ENCODE peak calls at places on chromosomes 5 and 9, in four cellular contexts. One of them, this sample, is unnamed.

GRCh38 chr5:112921031-112921832 is 795 bp downstream of the REEP5 start:
- DNase-seq in transverse colon: peak; percentile 75
- DNase-seq in stomach: peak; percentile 73
- DNase-seq in suprapubic skin: peak; percentile 84
- DNase-seq in this sample: peak; percentile 94

GRCh38 chr9:98485706-98486105 is 223.0 kb downstream of the GABBR2 start:
- DNase-seq in transverse colon: no peak
- DNase-seq in suprapubic skin: no peak
- DNase-seq in stomach: no peak
- DNase-seq in this sample: no peak

GRCh38 chr9:98860871-98861293 is 53.4 kb downstream of the GALNT12 start:
- DNase-seq in stomach: peak; percentile 31
- DNase-seq in transverse colon: peak; percentile 44
- DNase-seq in suprapubic skin: no peak
- DNase-seq in this sample: no peak

GRCh38 chr5:148978370-148979103 is 84.3 kb downstream of the SH3TC2 start:
- DNase-seq in suprapubic skin: no peak
- DNase-seq in stomach: no peak
- DNase-seq in transverse colon: no peak
- DNase-seq in this sample: no peak

GRCh38 chr5:4019841-4020240 is 424.2 kb downstream of the IRX1 start:
- DNase-seq in stomach: no peak
- DNase-seq in transverse colon: no peak
- DNase-seq in suprapubic skin: no peak
- DNase-seq in this sample: no peak

GRCh38 chr5:122300374-122300773 is 11.7 kb upstream of the SNCAIP start:
- DNase-seq in suprapubic skin: no peak
- DNase-seq in stomach: no peak
- DNase-seq in transverse colon: no peak
- DNase-seq in this sample: no peak

GRCh38 chr9:122033775-122034373 is 59.2 kb downstream of the TTLL11 start:
- DNase-seq in suprapubic skin: no peak
- DNase-seq in stomach: no peak
- DNase-seq in transverse colon: no peak
- DNase-seq in this sample: no peak

GRCh38 chr5:83983852-83984251 is 263.2 kb upstream of the HAPLN1 start:
- DNase-seq in transverse colon: no peak
- DNase-seq in suprapubic skin: no peak
- DNase-seq in stomach: no peak
- DNase-seq in this sample: no peak

GRCh38 chr5:32574540-32575175 is 10.7 kb upstream of the SUB1 start:
- DNase-seq in stomach: no peak
- DNase-seq in suprapubic skin: no peak
- DNase-seq in transverse colon: no peak
- DNase-seq in this sample: no peak

GRCh38 chr9:136545065-136545965 is 533 bp downstream of the NOTCH1 start:
- DNase-seq in transverse colon: no peak
- DNase-seq in suprapubic skin: no peak
- DNase-seq in stomach: no peak
- DNase-seq in this sample: peak; percentile 93

GRCh38 chr5:64930672-64931318 is 162.1 kb downstream of the CWC27 start:
- DNase-seq in transverse colon: no peak
- DNase-seq in stomach: no peak
- DNase-seq in suprapubic skin: no peak
- DNase-seq in this sample: no peak

GRCh38 chr5:150066901-150067396 is 19.4 kb downstream of the CSF1R start:
- DNase-seq in stomach: no peak
- DNase-seq in suprapubic skin: no peak
- DNase-seq in transverse colon: no peak
- DNase-seq in this sample: no peak

GRCh38 chr9:72443855-72444254 is 77.6 kb upstream of the TMC1 start:
- DNase-seq in transverse colon: no peak
- DNase-seq in suprapubic skin: no peak
- DNase-seq in stomach: no peak
- DNase-seq in this sample: no peak

GRCh38 chr9:2992427-2992826 is 148.5 kb upstream of the PUM3 start:
- DNase-seq in stomach: peak; percentile 37
- DNase-seq in suprapubic skin: no peak
- DNase-seq in transverse colon: no peak
- DNase-seq in this sample: no peak

GRCh38 chr5:163106098-163106497 is 331.3 kb upstream of the CCNG1 start:
- DNase-seq in transverse colon: no peak
- DNase-seq in suprapubic skin: no peak
- DNase-seq in stomach: no peak
- DNase-seq in this sample: no peak

GRCh38 chr5:180575571-180575970 is 15.7 kb downstream of the SCGB3A1 start:
- DNase-seq in stomach: no peak
- DNase-seq in suprapubic skin: no peak
- DNase-seq in transverse colon: no peak
- DNase-seq in this sample: no peak

GRCh38 chr5:162683280-162683679 is 615.7 kb downstream of the GABRG2 start:
- DNase-seq in transverse colon: no peak
- DNase-seq in stomach: no peak
- DNase-seq in suprapubic skin: no peak
- DNase-seq in this sample: no peak

GRCh38 chr9:10007356-10007755 is 605.4 kb downstream of the PTPRD start:
- DNase-seq in stomach: no peak
- DNase-seq in transverse colon: no peak
- DNase-seq in suprapubic skin: no peak
- DNase-seq in this sample: no peak

GRCh38 chr5:96957125-96958041 is 21.5 kb downstream of the LNPEP start:
- DNase-seq in transverse colon: no peak
- DNase-seq in suprapubic skin: no peak
- DNase-seq in stomach: no peak
- DNase-seq in this sample: no peak

GRCh38 chr5:82107277-82107676 is 135.5 kb downstream of the ATG10 start:
- DNase-seq in suprapubic skin: no peak
- DNase-seq in stomach: no peak
- DNase-seq in transverse colon: no peak
- DNase-seq in this sample: no peak

GRCh38 chr9:116975119-116975518 is 288.0 kb downstream of the TRIM32 start:
- DNase-seq in suprapubic skin: no peak
- DNase-seq in stomach: no peak
- DNase-seq in transverse colon: no peak
- DNase-seq in this sample: no peak

GRCh38 chr9:135565141-135565628 is 3.6 kb downstream of the PAEP start:
- DNase-seq in transverse colon: no peak
- DNase-seq in suprapubic skin: no peak
- DNase-seq in stomach: peak; percentile 16
- DNase-seq in this sample: peak; percentile 61

GRCh38 chr5:52789378-52789777 is 1.7 kb downstream of the ITGA1 start:
- DNase-seq in suprapubic skin: no peak
- DNase-seq in transverse colon: no peak
- DNase-seq in stomach: no peak
- DNase-seq in this sample: no peak

GRCh38 chr5:35159370-35159742 is 70.9 kb downstream of the PRLR start:
- DNase-seq in transverse colon: no peak
- DNase-seq in suprapubic skin: no peak
- DNase-seq in stomach: peak; percentile 27
- DNase-seq in this sample: no peak

GRCh38 chr9:69145148-69145547 is 28.9 kb upstream of the TJP2 start:
- DNase-seq in suprapubic skin: no peak
- DNase-seq in stomach: no peak
- DNase-seq in transverse colon: no peak
- DNase-seq in this sample: no peak

GRCh38 chr9:12695474-12695873 is 2.3 kb downstream of the TYRP1 start:
- DNase-seq in stomach: no peak
- DNase-seq in transverse colon: no peak
- DNase-seq in suprapubic skin: no peak
- DNase-seq in this sample: no peak

GRCh38 chr9:98995971-98996504 is 52.3 kb downstream of the COL15A1 start:
- DNase-seq in suprapubic skin: no peak
- DNase-seq in stomach: no peak
- DNase-seq in transverse colon: no peak
- DNase-seq in this sample: no peak

GRCh38 chr5:169290895-169291294 is 10.0 kb downstream of the SLIT3 start:
- DNase-seq in suprapubic skin: no peak
- DNase-seq in transverse colon: no peak
- DNase-seq in stomach: no peak
- DNase-seq in this sample: no peak

GRCh38 chr9:106799146-106799545 is 63.8 kb upstream of the ZNF462 start:
- DNase-seq in suprapubic skin: no peak
- DNase-seq in transverse colon: no peak
- DNase-seq in stomach: no peak
- DNase-seq in this sample: no peak

GRCh38 chr9:35729700-35730485 is 2.1 kb downstream of the TLN1 start:
- DNase-seq in stomach: peak; percentile 42
- DNase-seq in suprapubic skin: no peak
- DNase-seq in transverse colon: peak; percentile 53
- DNase-seq in this sample: peak; percentile 92

GRCh38 chr5:177185993-177186392 is 52.4 kb downstream of the NSD1 start:
- DNase-seq in suprapubic skin: no peak
- DNase-seq in transverse colon: no peak
- DNase-seq in stomach: no peak
- DNase-seq in this sample: no peak
- TF ChIP-seq POLR2AphosphoS5 in suprapubic skin: no peak
- TF ChIP-seq POLR2AphosphoS5 in transverse colon: no peak
- TF ChIP-seq POLR2AphosphoS5 in stomach: no peak
- TF ChIP-seq POLR2AphosphoS5 in this sample: no peak

GRCh38 chr5:72817639-72818266 is 1.3 kb downstream of the TNPO1 start:
- DNase-seq in stomach: no peak
- DNase-seq in transverse colon: no peak
- DNase-seq in suprapubic skin: no peak
- DNase-seq in this sample: no peak

GRCh38 chr5:72815580-72816296 is 723 bp upstream of the TNPO1 start:
- DNase-seq in suprapubic skin: no peak
- DNase-seq in transverse colon: no peak
- DNase-seq in stomach: no peak
- DNase-seq in this sample: no peak

GRCh38 chr5:72818866-72819534 is 2.5 kb downstream of the TNPO1 start:
- DNase-seq in transverse colon: peak; percentile 74
- DNase-seq in stomach: peak; percentile 69
- DNase-seq in suprapubic skin: no peak
- DNase-seq in this sample: peak; percentile 89

GRCh38 chr5:72816297-72817075 is at the start of gene TNPO1:
- DNase-seq in transverse colon: peak; percentile 94
- DNase-seq in suprapubic skin: peak; percentile 95
- DNase-seq in stomach: peak; percentile 94
- DNase-seq in this sample: peak; percentile 99

DNA sequence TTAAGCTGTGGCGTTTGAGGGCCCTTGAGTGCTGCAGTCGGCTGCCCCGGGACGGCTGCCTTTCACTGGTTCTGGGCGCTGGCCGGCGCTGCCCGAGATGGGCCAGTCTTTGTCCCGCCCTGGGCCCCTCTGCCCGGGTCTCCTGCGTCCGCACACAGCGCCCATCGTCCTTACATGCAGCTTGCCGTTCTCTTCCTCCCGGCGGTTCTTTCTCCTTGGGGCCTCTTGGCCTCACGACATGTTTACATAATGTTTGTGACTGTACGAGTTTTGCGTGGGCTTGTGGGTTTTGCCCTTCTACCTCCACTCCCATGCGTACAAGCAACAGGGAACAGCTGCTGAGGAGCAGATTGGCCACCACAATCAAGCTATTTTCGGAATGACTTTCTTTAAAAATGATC is 615 bp downstream of the TNPO1 start:
- DNase-seq in stomach: peak; percentile 56
- DNase-seq in transverse colon: peak; percentile 59
- DNase-seq in suprapubic skin: peak; percentile 85
- DNase-seq in this sample: no peak
- TF ChIP-seq POLR2A in stomach: no peak
- TF ChIP-seq POLR2A in transverse colon: no peak
- TF ChIP-seq POLR2A in suprapubic skin: no peak
- TF ChIP-seq POLR2A in this sample: no peak

DNA sequence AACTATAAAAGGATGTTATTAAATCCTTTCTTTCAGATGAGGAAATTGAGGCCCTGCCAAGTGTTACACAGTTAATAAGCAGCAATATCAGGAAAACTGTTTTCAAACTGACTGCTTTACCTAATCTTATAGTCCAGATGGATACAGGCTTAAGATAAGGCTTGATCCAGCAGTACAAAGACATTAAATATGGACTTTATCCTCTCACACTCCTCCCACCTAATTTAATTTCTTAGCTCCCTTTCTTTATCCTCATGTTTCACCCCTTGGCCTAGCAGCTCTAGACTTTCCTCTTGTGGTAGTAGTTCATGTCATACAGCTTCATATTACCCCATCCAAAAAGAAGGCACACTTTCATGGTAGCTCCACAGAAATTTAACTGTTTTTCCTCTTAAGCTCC is 164.5 kb downstream of the BAAT start:
- DNase-seq in transverse colon: no peak
- DNase-seq in stomach: no peak
- DNase-seq in suprapubic skin: no peak
- DNase-seq in this sample: no peak
- TF ChIP-seq POLR2AphosphoS5 in transverse colon: no peak
- TF ChIP-seq POLR2AphosphoS5 in stomach: no peak
- TF ChIP-seq POLR2AphosphoS5 in suprapubic skin: no peak
- TF ChIP-seq POLR2AphosphoS5 in this sample: no peak

DNA sequence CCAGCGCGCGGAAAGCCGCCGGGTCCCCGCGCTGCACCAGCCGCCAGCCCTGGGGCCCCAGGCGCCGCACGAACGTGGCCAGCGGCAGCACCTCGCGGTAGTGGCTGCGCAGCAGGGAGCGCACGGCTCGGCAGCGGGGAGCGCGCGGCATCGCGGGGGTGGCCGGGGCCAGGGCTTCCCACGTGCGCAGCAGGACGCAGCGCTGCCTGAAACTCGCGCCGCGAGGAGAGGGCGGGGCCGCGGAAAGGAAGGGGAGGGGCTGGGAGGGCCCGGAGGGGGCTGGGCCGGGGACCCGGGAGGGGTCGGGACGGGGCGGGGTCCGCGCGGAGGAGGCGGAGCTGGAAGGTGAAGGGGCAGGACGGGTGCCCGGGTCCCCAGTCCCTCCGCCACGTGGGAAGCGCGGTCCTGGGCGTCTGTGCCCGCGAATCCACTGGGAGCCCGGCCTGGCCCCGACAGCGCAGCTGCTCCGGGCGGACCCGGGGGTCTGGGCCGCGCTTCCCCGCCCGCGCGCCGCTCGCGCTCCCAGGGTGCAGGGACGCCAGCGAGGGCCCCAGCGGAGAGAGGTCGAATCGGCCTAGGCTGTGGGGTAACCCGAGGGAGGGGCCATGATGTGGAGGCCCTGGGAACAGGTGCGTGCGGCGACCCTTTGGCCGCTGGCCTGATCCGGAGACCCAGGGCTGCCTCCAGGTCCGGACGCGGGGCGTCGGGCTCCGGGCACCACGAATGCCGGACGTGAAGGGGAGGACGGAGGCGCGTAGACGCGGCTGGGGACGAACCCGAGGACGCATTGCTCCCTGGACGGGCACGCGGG is at the start of gene TERT:
- DNase-seq in suprapubic skin: peak; percentile 60
- DNase-seq in transverse colon: peak; percentile 73
- DNase-seq in stomach: peak; percentile 57
- DNase-seq in this sample: peak; percentile 85
- TF ChIP-seq POLR2A in suprapubic skin: no peak
- TF ChIP-seq POLR2A in transverse colon: no peak
- TF ChIP-seq POLR2A in stomach: no peak
- TF ChIP-seq POLR2A in this sample: no peak

GRCh38 chr5:98163796-98164493 is 609.5 kb upstream of the RGMB start:
- DNase-seq in suprapubic skin: no peak
- DNase-seq in stomach: no peak
- DNase-seq in transverse colon: no peak
- DNase-seq in this sample: no peak
- TF ChIP-seq POLR2AphosphoS5 in suprapubic skin: no peak
- TF ChIP-seq POLR2AphosphoS5 in stomach: no peak
- TF ChIP-seq POLR2AphosphoS5 in transverse colon: no peak
- TF ChIP-seq POLR2AphosphoS5 in this sample: no peak